ENCODE peak calls at places on chromosome 18, in ten cellular contexts. S is amygdala; D is mesothelial cell of epicardium; W is NAMALWA; O is Ammon's horn; B is testis; Y is pons; R is sciatic nerve; L is erythroblast; H is stimulated activated CD4-positive, alpha-beta T cell treated with anti-CD3 and anti-CD28 coated beads, Interleukin-1b, Interleukin-23, amount 100 ng/mL, for 4 hours. Z is an unnamed sample.

GRCh38 chr18:77099501-77100370 is 32.8 kb downstream of the MBP start:
- DNase-seq in Y (no peak), W (peak), D (no peak), O (no peak), S (no peak), R (no peak), H (no peak), L (no peak), B (no peak), Z (no peak)

GRCh38 chr18:59514193-59514592 is 155.1 kb upstream of the LMAN1 start:
- DNase-seq in H (no peak), O (peak), R (peak), S (no peak), D (no peak), Y (peak), L (no peak), W (no peak), B (peak), Z (no peak)

GRCh38 chr18:23578067-23578705 is 8.1 kb downstream of the NPC1 start:
- DNase-seq in R (no peak), S (no peak), Y (no peak), H (no peak), D (no peak), B (no peak), W (peak), O (no peak), L (no peak), Z (no peak)

GRCh38 chr18:14781671-14782070 is 33.7 kb downstream of the ANKRD30B start:
- DNase-seq in D (no peak), L (no peak), W (no peak), O (no peak), R (no peak), Y (no peak), B (no peak), H (no peak), S (no peak), Z (no peak)

GRCh38 chr18:812123-812672 is at the start of gene YES1:
- DNase-seq in B (peak), R (peak), S (no peak), O (peak), D (peak), Y (peak), L (peak), W (no peak), H (peak), Z (peak)

GRCh38 chr18:36399055-36399454 is 101.5 kb downstream of the FHOD3 start:
- DNase-seq in Y (no peak), W (no peak), L (no peak), H (no peak), R (no peak), S (no peak), B (no peak), O (no peak), D (no peak), Z (no peak)

GRCh38 chr18:10045296-10045891 is 131.6 kb downstream of the VAPA start:
- DNase-seq in O (peak), D (no peak), W (no peak), B (no peak), Y (peak), R (no peak), L (no peak), S (peak), H (no peak), Z (no peak)

GRCh38 chr18:7221424-7222155 is 9.3 kb upstream of the LRRC30 start:
- DNase-seq in S (no peak), D (peak), B (peak), Y (peak), R (no peak), H (no peak), W (peak), O (peak), L (peak), Z (peak)

GRCh38 chr18:54939375-54939917 is 19.8 kb downstream of the CCDC68 start:
- DNase-seq in L (no peak), B (no peak), O (no peak), R (no peak), Y (no peak), W (no peak), H (no peak), S (no peak), D (no peak), Z (no peak)

GRCh38 chr18:66757946-66758345 is 154.1 kb upstream of the CDH19 start:
- DNase-seq in H (no peak), Y (no peak), D (no peak), R (no peak), O (no peak), W (no peak), L (no peak), B (no peak), S (no peak), Z (no peak)

GRCh38 chr18:79478484-79479113 is 82.9 kb downstream of the NFATC1 start:
- DNase-seq in O (no peak), L (no peak), Y (no peak), W (no peak), R (peak), D (no peak), H (no peak), S (no peak), B (no peak), Z (no peak)